ENCODE peak calls at places on chromosomes 12 and 14, in six cellular contexts. Y, Z, A, B, F and N are unnamed samples.

GRCh38 chr14:75334191-75335051 is 55.8 kb downstream of the FOS start:
- DNase-seq in B (peak), F (no peak), Z (no peak), Y (no peak), A (no peak), N (no peak)

GRCh38 chr14:32252030-32252670 is 49.1 kb upstream of the RNU6-8 start:
- DNase-seq in A (peak), F (peak), B (peak), Y (peak), Z (peak), N (peak)

GRCh38 chr12:109764776-109765492 is 51.3 kb downstream of the FAM222A start:
- DNase-seq in A (no peak), Y (no peak), F (no peak), Z (no peak), B (no peak), N (no peak)

GRCh38 chr12:106296179-106296877 is 6.2 kb upstream of the TCP11L2 start:
- DNase-seq in Z (no peak), F (no peak), A (no peak), B (no peak), Y (no peak), N (no peak)

GRCh38 chr12:28539691-28540323 is 349.6 kb downstream of the CCDC91 start:
- DNase-seq in B (no peak), Z (no peak), F (no peak), A (no peak), Y (no peak), N (no peak)

GRCh38 chr12:42960087-42960527 is 370.6 kb upstream of the PRICKLE1 start:
- DNase-seq in F (no peak), Y (no peak), B (no peak), Z (no peak), A (no peak), N (no peak)

GRCh38 chr14:61177279-61178225 is 103.6 kb downstream of the TMEM30B start:
- DNase-seq in B (no peak), Y (no peak), Z (no peak), F (no peak), A (no peak), N (peak)

GRCh38 chr14:54106802-54107377 is 150.3 kb upstream of the BMP4 start:
- DNase-seq in Z (no peak), Y (no peak), F (no peak), B (no peak), A (no peak), N (no peak)

GRCh38 chr14:29671034-29671433 is 256.6 kb downstream of the PRKD1 start:
- DNase-seq in A (no peak), Z (no peak), B (no peak), F (no peak), Y (no peak), N (no peak)

GRCh38 chr14:67526676-67527459 is 6.2 kb upstream of the PLEKHH1 start:
- DNase-seq in F (peak), A (peak), Y (peak), B (peak), Z (peak), N (peak)

GRCh38 chr14:24915958-24916595 is 133.9 kb downstream of the STXBP6 start:
- DNase-seq in Y (no peak), A (no peak), F (no peak), B (no peak), Z (no peak), N (no peak)